ENCODE peak calls at places on chromosomes 3 and 15, in five cellular contexts. Q is adipocyte; E is stimulated activated CD8-positive, alpha-beta memory T cell treated with anti-CD3 and anti-CD28 coated beads, Interleukin-12 subunit alpha, Interleukin-12 subunit beta, amount 100 ng/mL, for 4 hours; Y is GM13977; J is heart right ventricle. R is an unnamed sample.

GRCh38 chr3:100748967-100749366 is 39.7 kb downstream of the TFG start:
- DNase-seq in J (no peak), Y (no peak), Q (no peak), E (no peak), R (no peak)

GRCh38 chr3:35635407-35635806 is 3.9 kb upstream of the ARPP21 start:
- DNase-seq in Q (no peak), Y (no peak), E (no peak), J (no peak), R (no peak)

GRCh38 chr3:189041482-189042090 is 130.2 kb upstream of the TPRG1 start:
- DNase-seq in Y (peak), Q (peak), E (peak), J (no peak), R (peak)

GRCh38 chr15:51184637-51185036 is 89.9 kb upstream of the TNFAIP8L3 start:
- DNase-seq in E (no peak), Y (no peak), Q (no peak), J (no peak), R (no peak)

GRCh38 chr3:49841806-49842205 is 14.6 kb downstream of the TRAIP start:
- DNase-seq in J (no peak), E (no peak), Q (no peak), Y (no peak), R (no peak)

GRCh38 chr15:98866503-98866902 is 141.1 kb downstream of the PGPEP1L start:
- DNase-seq in E (no peak), Y (no peak), J (no peak), Q (peak), R (no peak)

GRCh38 chr15:92820233-92821021 is 79.7 kb upstream of the CHD2 start:
- DNase-seq in J (peak), Y (peak), E (peak), Q (peak), R (peak)

GRCh38 chr3:149258298-149258697 is 36.7 kb upstream of the CP start:
- DNase-seq in Y (no peak), J (peak), Q (no peak), E (no peak), R (no peak)

GRCh38 chr3:55482496-55483195 is 4.5 kb downstream of the WNT5A start:
- DNase-seq in E (no peak), J (no peak), Q (peak), Y (no peak), R (no peak)

GRCh38 chr15:70378126-70379031 is 280.7 kb upstream of the TLE3 start:
- DNase-seq in J (no peak), E (no peak), Y (no peak), Q (no peak), R (no peak)

GRCh38 chr3:197520311-197521276 is 35.2 kb downstream of the BDH1 start:
- DNase-seq in E (no peak), Q (peak), Y (no peak), J (no peak), R (no peak)

GRCh38 chr15:85690546-85691226 is 104.0 kb downstream of the KLHL25 start:
- DNase-seq in Q (no peak), E (no peak), Y (peak), J (no peak), R (peak)

R was measured in GM20000.